ENCODE peak calls at places on chromosomes 7 and 10, in nine cellular contexts. D is choroid plexus epithelial cell, S is HCT116, U is AG04450, M is tibial artery, C is fibroblast of lung, Z is HFF-Myc, H is fibroblast of the aortic adventitia, B is psoas muscle. G is an unnamed sample.

GRCh38 chr7:110922906-110923305 is 168.0 kb upstream of the LRRN3 start:
- DNase-seq in D (peak), S (no peak), U (no peak), M (no peak), C (peak), Z (peak), H (peak), B (no peak), G (no peak)

GRCh38 chr7:904847-905246 is 28.5 kb downstream of the GET4 start:
- DNase-seq in D (peak), S (no peak), U (no peak), M (no peak), C (peak), Z (no peak), H (peak), B (peak), G (no peak)

GRCh38 chr7:116377721-116378120 is 121.8 kb upstream of the CAV2 start:
- DNase-seq in D (no peak), S (no peak), U (no peak), M (no peak), C (no peak), Z (no peak), H (no peak), B (no peak), G (no peak)

GRCh38 chr10:90775351-90776028 is 82.3 kb downstream of the HTR7 start:
- DNase-seq in D (peak), S (no peak), U (no peak), M (no peak), C (peak), Z (no peak), H (peak), B (no peak), G (no peak)

GRCh38 chr10:127162841-127163240 is 33.5 kb downstream of the INSYN2A start:
- DNase-seq in D (no peak), S (no peak), U (no peak), M (no peak), C (no peak), Z (no peak), H (no peak), B (no peak), G (no peak)

GRCh38 chr10:46239999-46240683 is 46.7 kb upstream of the ANTXRL start:
- DNase-seq in D (no peak), S (no peak), U (no peak), M (peak), C (no peak), Z (no peak), H (no peak), B (no peak), G (no peak)

GRCh38 chr7:153381275-153382119 is 621.9 kb downstream of the ACTR3B start:
- DNase-seq in D (no peak), S (no peak), U (no peak), M (no peak), C (no peak), Z (no peak), H (no peak), B (no peak), G (peak)

GRCh38 chr10:13528138-13528874 is 508 bp downstream of the BEND7 start:
- DNase-seq in D (no peak), S (no peak), U (no peak), M (no peak), C (no peak), Z (no peak), H (no peak), B (peak), G (no peak)

GRCh38 chr7:128703605-128704004 is 31.5 kb downstream of the GARIN1A start:
- DNase-seq in D (peak), S (no peak), U (no peak), M (no peak), C (no peak), Z (no peak), H (no peak), B (no peak), G (no peak)

GRCh38 chr7:140889645-140890044 is 35.1 kb downstream of the BRAF start:
- DNase-seq in D (no peak), S (no peak), U (no peak), M (no peak), C (no peak), Z (no peak), H (no peak), B (no peak), G (no peak)

GRCh38 chr10:10211409-10211808 is 806.3 kb upstream of the CELF2 start:
- DNase-seq in D (no peak), S (no peak), U (no peak), M (no peak), C (no peak), Z (no peak), H (no peak), B (no peak), G (no peak)

GRCh38 chr10:114715171-114715670 is 57.1 kb upstream of the ABLIM1 start:
- DNase-seq in D (peak), S (no peak), U (peak), M (no peak), C (peak), Z (no peak), H (peak), B (no peak), G (no peak)

GRCh38 chr7:15932318-15932717 is 245.8 kb upstream of the MEOX2 start:
- DNase-seq in D (no peak), S (no peak), U (no peak), M (no peak), C (no peak), Z (no peak), H (no peak), B (no peak), G (no peak)

GRCh38 chr10:118042827-118043242 is 3.9 kb downstream of the RAB11FIP2 start:
- DNase-seq in D (no peak), S (no peak), U (no peak), M (no peak), C (peak), Z (peak), H (peak), B (no peak), G (no peak)

GRCh38 chr7:46206474-46207060 is 285.5 kb upstream of the IGFBP3 start:
- DNase-seq in D (peak), S (no peak), U (no peak), M (no peak), C (no peak), Z (no peak), H (no peak), B (no peak), G (no peak)
- H3K4me3 ChIP-seq in D (no peak), S (no peak), U (no peak), M (no peak), C (no peak), Z (no peak), H (no peak), B (no peak), G (no peak)

GRCh38 chr7:91628742-91629141 is 251.8 kb downstream of the MTERF1 start:
- DNase-seq in D (peak), S (no peak), U (no peak), M (no peak), C (no peak), Z (no peak), H (peak), B (no peak), G (no peak)
- TF ChIP-seq CTCF in D (no peak), S (no peak), U (no peak), M (no peak), C (no peak), Z (no peak), H (no peak), B (no peak), G (no peak)

GRCh38 chr7:95590387-95591248 is 5.7 kb downstream of the PDK4 start:
- DNase-seq in D (no peak), S (no peak), U (no peak), M (no peak), C (no peak), Z (no peak), H (no peak), B (no peak), G (no peak)
- H3K4me3 ChIP-seq in D (no peak), S (no peak), U (no peak), M (peak), C (no peak), Z (no peak), H (no peak), B (peak), G (no peak)

DNA sequence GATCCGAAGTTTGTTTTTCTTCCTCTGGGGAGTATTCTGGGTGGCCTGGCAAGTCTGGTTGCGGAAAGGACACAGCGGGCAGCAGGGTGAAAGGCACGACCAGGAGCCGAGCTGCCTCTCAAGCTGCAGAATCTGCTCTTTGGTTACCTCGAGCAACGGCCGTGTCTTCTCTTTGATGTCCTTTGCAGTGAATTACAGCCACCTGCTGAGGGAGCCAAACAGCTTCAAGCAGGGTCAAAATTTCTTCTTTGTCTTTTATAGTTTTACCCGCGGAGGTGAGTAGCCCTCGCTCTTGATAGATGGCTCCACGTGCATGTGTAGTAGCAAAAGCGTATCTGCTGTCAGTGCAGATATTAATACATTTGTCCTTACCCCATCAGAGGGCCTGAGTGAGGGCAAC is 177.3 kb upstream of the MBL2 start:
- DNase-seq in D (peak), S (no peak), U (no peak), M (no peak), C (no peak), Z (no peak), H (no peak), B (no peak), G (peak)
- TF ChIP-seq CTCF in D (peak), S (no peak), U (no peak), M (no peak), C (no peak), Z (no peak), H (no peak), B (no peak), G (peak)

GRCh38 chr10:99984201-99984600 is 25.5 kb downstream of the DNMBP start:
- DNase-seq in D (peak), S (no peak), U (no peak), M (no peak), C (peak), Z (no peak), H (peak), B (no peak), G (no peak)

GRCh38 chr10:99984635-99985034 is 25.1 kb downstream of the DNMBP start:
- DNase-seq in D (no peak), S (no peak), U (no peak), M (no peak), C (no peak), Z (no peak), H (no peak), B (no peak), G (no peak)

GRCh38 chr10:99983280-99983988 is 26.3 kb downstream of the DNMBP start:
- DNase-seq in D (peak), S (no peak), U (no peak), M (no peak), C (peak), Z (peak), H (peak), B (peak), G (no peak)

GRCh38 chr10:99981581-99982199 is 28.1 kb downstream of the DNMBP start:
- DNase-seq in D (no peak), S (no peak), U (no peak), M (no peak), C (no peak), Z (no peak), H (no peak), B (no peak), G (no peak)

GRCh38 chr10:99982728-99983127 is 27.0 kb downstream of the DNMBP start:
- DNase-seq in D (no peak), S (no peak), U (no peak), M (no peak), C (no peak), Z (no peak), H (no peak), B (no peak), G (no peak)
- H3K4me3 ChIP-seq in D (no peak), S (no peak), U (no peak), M (no peak), C (no peak), Z (peak), H (no peak), B (no peak), G (no peak)

GRCh38 chr7:131581241-131582157 is 25.1 kb upstream of the PODXL start:
- DNase-seq in D (no peak), S (no peak), U (no peak), M (no peak), C (no peak), Z (no peak), H (no peak), B (peak), G (no peak)
- TF ChIP-seq CTCF in D (peak), S (no peak), U (no peak), M (no peak), C (no peak), Z (peak), H (peak), B (peak), G (no peak)